ENCODE peak calls at places on chromosomes 11 and 22, in four cellular contexts. F, N, Y and L are unnamed samples.

GRCh38 chr11:118572914-118573550 is 823 bp downstream of the ARCN1 start:
- DNase-seq in F (no peak), N (no peak), Y (no peak), L (no peak)

GRCh38 chr22:20239063-20239950 is 28.8 kb downstream of the RTN4R start:
- DNase-seq in F (peak; percentile 20), N (no peak), Y (no peak), L (no peak)

GRCh38 chr22:44411226-44412135 is 86.6 kb downstream of the RTL6 start:
- DNase-seq in F (no peak), N (no peak), Y (no peak), L (no peak)

GRCh38 chr11:11332141-11332710 is 20.8 kb downstream of the CSNK2A3 start:
- DNase-seq in F (no peak), N (no peak), Y (no peak), L (no peak)

GRCh38 chr22:39959640-39960447 is at the start of gene TMA7B:
- DNase-seq in F (no peak), N (no peak), Y (no peak), L (peak; percentile 27)

GRCh38 chr11:126282742-126283591 is at the start of gene TIRAP:
- DNase-seq in F (peak; percentile 79), N (peak; percentile 79), Y (peak; percentile 25), L (peak; percentile 73)

GRCh38 chr22:50252081-50253045 is 1.3 kb upstream of the HDAC10 start:
- DNase-seq in F (peak; percentile 86), N (peak; percentile 85), Y (no peak), L (peak; percentile 84)

GRCh38 chr22:49971232-49972162 is 10.9 kb downstream of the PIM3 start:
- DNase-seq in F (peak; percentile 88), N (peak; percentile 62), Y (peak; percentile 74), L (peak; percentile 93)

GRCh38 chr22:18057568-18058209 is 20.1 kb upstream of the PEX26 start:
- DNase-seq in F (peak; percentile 46), N (no peak), Y (no peak), L (peak; percentile 60)

GRCh38 chr11:20671856-20672546 is 2.6 kb downstream of the NELL1 start:
- DNase-seq in F (no peak), N (no peak), Y (no peak), L (no peak)

GRCh38 chr11:81804858-81805257 is 928.8 kb downstream of the FAM181B start:
- DNase-seq in F (no peak), N (no peak), Y (no peak), L (no peak)

GRCh38 chr11:112961751-112962747 is 829 bp downstream of the NCAM1 start:
- DNase-seq in F (peak; percentile 9), N (peak; percentile 57), Y (peak; percentile 4), L (no peak)

GRCh38 chr11:84648413-84648812 is 978.7 kb downstream of the DLG2 start:
- DNase-seq in F (no peak), N (no peak), Y (no peak), L (no peak)

GRCh38 chr22:41485033-41485432 is 16.1 kb downstream of the ACO2 start:
- DNase-seq in F (peak; percentile 67), N (no peak), Y (no peak), L (no peak)

GRCh38 chr11:12199231-12199948 is 89.0 kb downstream of the MICAL2 start:
- DNase-seq in F (peak; percentile 44), N (no peak), Y (no peak), L (no peak)

GRCh38 chr22:43446037-43446803 is 34.4 kb downstream of the MPPED1 start:
- DNase-seq in F (no peak), N (no peak), Y (no peak), L (no peak)

GRCh38 chr11:100929377-100929776 is 200.2 kb downstream of the PGR start:
- DNase-seq in F (no peak), N (no peak), Y (no peak), L (no peak)

GRCh38 chr11:110088535-110089344 is 4.5 kb upstream of the ZC3H12C start:
- DNase-seq in F (no peak), N (no peak), Y (no peak), L (no peak)

GRCh38 chr11:126167476-126167875 is 44.0 kb downstream of the RPUSD4 start:
- DNase-seq in F (no peak), N (no peak), Y (no peak), L (no peak)

GRCh38 chr11:119110439-119110838 is 3.3 kb downstream of the C2CD2L start:
- DNase-seq in F (no peak), N (no peak), Y (no peak), L (no peak)

GRCh38 chr22:43592470-43592869 is 180.7 kb downstream of the MPPED1 start:
- DNase-seq in F (no peak), N (peak; percentile 63), Y (no peak), L (no peak)

GRCh38 chr11:18265949-18266348 is at the start of gene SAA1:
- DNase-seq in F (no peak), N (no peak), Y (no peak), L (no peak)

GRCh38 chr11:28581286-28582242 is 473.4 kb downstream of the METTL15 start:
- DNase-seq in F (no peak), N (no peak), Y (no peak), L (no peak)

GRCh38 chr11:114149689-114150407 is 90.3 kb downstream of the ZBTB16 start:
- DNase-seq in F (no peak), N (no peak), Y (no peak), L (no peak)

GRCh38 chr11:78497309-78497708 is 77.4 kb downstream of the NARS2 start:
- DNase-seq in F (no peak), N (no peak), Y (no peak), L (no peak)

GRCh38 chr11:115408036-115408911 is 95.9 kb downstream of the CADM1 start:
- DNase-seq in F (no peak), N (no peak), Y (no peak), L (no peak)